ENCODE peak calls at places on chromosome 14, in ten cellular contexts. V, U, X, A, I, T, D, F, O and J are unnamed samples.
A peak's percentile ranks its signal among the peaks of the same experiment; 100 is the strongest.

GRCh38 chr14:40685764-40686163 is 920.9 kb upstream of the LRFN5 start:
- DNase-seq in V (no peak), U (no peak), X (no peak), A (no peak), I (no peak), T (no peak), D (no peak), F (no peak), O (no peak), J (no peak)

GRCh38 chr14:35470775-35471174 is 63.2 kb upstream of the INSM2 start:
- DNase-seq in V (no peak), U (no peak), X (no peak), A (no peak), I (no peak), T (no peak), D (no peak), F (no peak), O (no peak), J (no peak)

GRCh38 chr14:64912256-64912655 is 2.0 kb upstream of the CHURC1 start:
- DNase-seq in V (no peak), U (no peak), X (no peak), A (no peak), I (no peak), T (no peak), D (no peak), F (no peak), O (no peak), J (no peak)

GRCh38 chr14:90136904-90137303 is 75.1 kb downstream of the KCNK13 start:
- DNase-seq in V (no peak), U (no peak), X (no peak), A (no peak), I (no peak), T (no peak), D (no peak), F (no peak), O (no peak), J (no peak)

GRCh38 chr14:95759952-95760351 is 46.0 kb upstream of the TCL1A start:
- DNase-seq in V (no peak), U (no peak), X (no peak), A (no peak), I (no peak), T (no peak), D (no peak), F (no peak), O (no peak), J (no peak)

GRCh38 chr14:61514006-61514830 is 181.1 kb upstream of the HIF1A start:
- DNase-seq in V (no peak), U (no peak), X (no peak), A (no peak), I (no peak), T (no peak), D (no peak), F (no peak), O (no peak), J (no peak)

GRCh38 chr14:85907536-85907935 is 377.6 kb downstream of the FLRT2 start:
- DNase-seq in V (no peak), U (no peak), X (no peak), A (no peak), I (peak; percentile 27), T (no peak), D (no peak), F (no peak), O (no peak), J (no peak)

GRCh38 chr14:73724696-73725095 is 10.5 kb upstream of the PNMA1 start:
- DNase-seq in V (no peak), U (no peak), X (no peak), A (no peak), I (no peak), T (peak; percentile 19), D (no peak), F (no peak), O (no peak), J (no peak)

GRCh38 chr14:58055497-58055896 is 96.5 kb downstream of the ARMH4 start:
- DNase-seq in V (no peak), U (no peak), X (no peak), A (no peak), I (no peak), T (no peak), D (no peak), F (no peak), O (no peak), J (no peak)

GRCh38 chr14:52443506-52443905 is 108.8 kb downstream of the TXNDC16 start:
- DNase-seq in V (no peak), U (no peak), X (no peak), A (no peak), I (no peak), T (no peak), D (no peak), F (no peak), O (no peak), J (no peak)

GRCh38 chr14:62162998-62163589 is 400.9 kb downstream of the SNAPC1 start:
- DNase-seq in V (no peak), U (no peak), X (no peak), A (no peak), I (peak; percentile 35), T (no peak), D (no peak), F (no peak), O (no peak), J (no peak)

GRCh38 chr14:76236172-76237130 is 84.7 kb downstream of the GPATCH2L start:
- DNase-seq in V (no peak), U (no peak), X (no peak), A (no peak), I (no peak), T (no peak), D (no peak), F (no peak), O (no peak), J (no peak)

GRCh38 chr14:41586237-41586636 is 20.4 kb upstream of the LRFN5 start:
- DNase-seq in V (no peak), U (no peak), X (no peak), A (no peak), I (no peak), T (no peak), D (no peak), F (no peak), O (no peak), J (no peak)

GRCh38 chr14:101474563-101475467 is 86.5 kb upstream of the DIO3 start:
- DNase-seq in V (peak; percentile 19), U (no peak), X (no peak), A (no peak), I (peak; percentile 17), T (peak; percentile 34), D (no peak), F (no peak), O (peak; percentile 36), J (no peak)
- H3K27ac ChIP-seq in V (peak overlapping the region; percentile 72), U (peak overlapping the region; percentile 57), X (no peak overlapping the region), A (no peak overlapping the region), I (no peak overlapping the region), T (peak overlapping the region; percentile 45), D (no peak overlapping the region), F (no peak overlapping the region), O (peak overlapping the region; percentile 50), J (no peak overlapping the region)

DNA sequence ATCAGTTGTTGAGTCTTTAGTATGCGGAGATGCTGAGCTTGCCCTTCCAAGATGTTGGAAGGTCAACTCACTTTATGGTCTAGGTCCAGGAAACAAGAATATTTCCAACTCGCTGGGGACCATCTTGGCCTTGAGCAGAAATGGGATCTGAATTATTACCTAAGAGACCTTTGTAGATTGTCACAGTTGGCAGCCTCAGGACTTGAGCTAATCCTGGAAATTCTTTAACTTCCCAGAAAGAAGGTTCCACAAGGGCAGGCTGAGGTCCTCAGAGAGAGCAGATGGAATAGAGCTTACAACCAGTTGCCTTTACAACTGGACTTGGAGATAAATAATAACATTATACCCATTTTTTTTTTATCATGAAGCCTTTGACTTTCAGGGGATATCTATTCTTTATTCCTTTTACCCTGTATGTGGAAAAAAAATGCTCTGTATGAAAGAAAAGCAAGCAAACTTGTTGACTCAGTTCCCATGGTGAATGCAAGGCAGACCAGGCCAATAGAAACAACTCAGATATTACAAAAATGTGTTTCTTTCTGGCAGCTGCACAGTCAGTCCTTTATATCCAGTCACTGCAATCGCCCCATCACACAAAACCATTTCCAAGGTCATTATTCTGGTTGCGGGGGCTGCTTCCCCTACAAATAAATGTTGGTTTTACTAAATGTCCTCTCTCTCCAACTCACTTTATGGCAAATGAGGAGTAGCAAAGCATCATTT is 401.4 kb downstream of the ZFP36L1 start:
- DNase-seq in V (no peak), U (no peak), X (no peak), A (no peak), I (no peak), T (peak; percentile 59), D (no peak), F (no peak), O (no peak), J (no peak)
- H3K27ac ChIP-seq in V (peak overlapping the region; percentile 77), U (peak overlapping the region; percentile 60), X (peak overlapping the region; percentile 46), A (peak overlapping the region; percentile 18), I (no peak overlapping the region), T (peak overlapping the region; percentile 17), D (no peak overlapping the region), F (no peak overlapping the region), O (peak overlapping the region; percentile 93), J (no peak overlapping the region)

DNA sequence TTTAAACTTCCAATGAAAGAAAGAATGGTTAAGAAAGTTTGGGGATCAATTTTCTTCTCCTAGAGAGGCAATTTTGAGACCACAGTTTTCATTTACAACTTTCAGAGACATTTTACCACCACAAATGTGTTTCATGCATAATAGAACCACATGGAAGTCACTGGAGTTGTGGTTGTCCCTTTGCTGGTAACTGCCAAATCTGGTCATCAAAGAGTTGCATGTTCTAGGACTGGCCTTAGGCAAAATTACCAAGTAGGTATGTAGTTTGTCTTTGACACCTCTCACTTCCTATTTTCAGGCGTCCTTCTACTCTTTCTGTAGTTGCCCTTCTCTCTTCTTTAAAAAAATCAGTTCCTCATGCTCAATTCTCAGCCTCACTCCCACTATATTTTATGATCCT is 54.3 kb upstream of the TMX1 start:
- DNase-seq in V (no peak), U (no peak), X (no peak), A (no peak), I (no peak), T (no peak), D (no peak), F (no peak), O (no peak), J (no peak)
- H3K27ac ChIP-seq in V (no peak overlapping the region), U (no peak overlapping the region), X (no peak overlapping the region), A (no peak overlapping the region), I (no peak overlapping the region), T (no peak overlapping the region), D (no peak overlapping the region), F (no peak overlapping the region), O (no peak overlapping the region), J (no peak overlapping the region)

GRCh38 chr14:103158688-103159087 is 35.4 kb downstream of the TNFAIP2 start:
- DNase-seq in V (no peak), U (no peak), X (no peak), A (no peak), I (no peak), T (no peak), D (no peak), F (no peak), O (no peak), J (no peak)
- H3K27ac ChIP-seq in V (no peak overlapping the region), U (no peak overlapping the region), X (no peak overlapping the region), A (no peak overlapping the region), I (no peak overlapping the region), T (no peak overlapping the region), D (no peak overlapping the region), F (no peak overlapping the region), O (no peak overlapping the region), J (no peak overlapping the region)

GRCh38 chr14:70048313-70048654 is 140.5 kb downstream of the SLC8A3 start:
- DNase-seq in V (no peak), U (no peak), X (no peak), A (no peak), I (no peak), T (no peak), D (no peak), F (no peak), O (no peak), J (no peak)
- H3K27ac ChIP-seq in V (no peak overlapping the region), U (no peak overlapping the region), X (no peak overlapping the region), A (no peak overlapping the region), I (no peak overlapping the region), T (no peak overlapping the region), D (no peak overlapping the region), F (no peak overlapping the region), O (no peak overlapping the region), J (no peak overlapping the region)